ENCODE peak calls at places on chromosomes 12 and 14, in eight cellular contexts. One of them, this sample, is unnamed.

GRCh38 chr12:6306151-6306550 is 4.3 kb upstream of the PLEKHG6 start:
- DNase-seq in DMS53: no peak
- DNase-seq in fibroblast of pulmonary artery: no peak
- DNase-seq in glutamatergic neuron: no peak
- DNase-seq in activated CD4-positive, alpha-beta memory T cell treated with anti-CD3 and anti-CD28 coated beads for 36 hours: no peak
- DNase-seq in midbrain: no peak
- DNase-seq in T1000: no peak
- DNase-seq in NCI-H1417: no peak
- DNase-seq in this sample: no peak

GRCh38 chr12:69099201-69099837 is 140.1 kb upstream of the CPSF6 start:
- DNase-seq in DMS53: no peak
- DNase-seq in fibroblast of pulmonary artery: peak; percentile 31
- DNase-seq in glutamatergic neuron: no peak
- DNase-seq in activated CD4-positive, alpha-beta memory T cell treated with anti-CD3 and anti-CD28 coated beads for 36 hours: no peak
- DNase-seq in midbrain: no peak
- DNase-seq in T1000: no peak
- DNase-seq in NCI-H1417: no peak
- DNase-seq in this sample: no peak

GRCh38 chr14:54702014-54702491 is 135.1 kb downstream of the SAMD4A start:
- DNase-seq in DMS53: no peak
- DNase-seq in fibroblast of pulmonary artery: no peak
- DNase-seq in glutamatergic neuron: no peak
- DNase-seq in activated CD4-positive, alpha-beta memory T cell treated with anti-CD3 and anti-CD28 coated beads for 36 hours: no peak
- DNase-seq in midbrain: no peak
- DNase-seq in T1000: no peak
- DNase-seq in NCI-H1417: no peak
- DNase-seq in this sample: no peak

GRCh38 chr14:101006008-101006407 is 102.5 kb upstream of the RTL1 start:
- DNase-seq in DMS53: no peak
- DNase-seq in fibroblast of pulmonary artery: no peak
- DNase-seq in glutamatergic neuron: no peak
- DNase-seq in activated CD4-positive, alpha-beta memory T cell treated with anti-CD3 and anti-CD28 coated beads for 36 hours: no peak
- DNase-seq in midbrain: peak; percentile 11
- DNase-seq in T1000: no peak
- DNase-seq in NCI-H1417: no peak
- DNase-seq in this sample: no peak

GRCh38 chr14:72617391-72618011 is 276.4 kb downstream of the DPF3 start:
- DNase-seq in DMS53: no peak
- DNase-seq in fibroblast of pulmonary artery: no peak
- DNase-seq in glutamatergic neuron: no peak
- DNase-seq in activated CD4-positive, alpha-beta memory T cell treated with anti-CD3 and anti-CD28 coated beads for 36 hours: no peak
- DNase-seq in midbrain: peak; percentile 3
- DNase-seq in T1000: no peak
- DNase-seq in NCI-H1417: no peak
- DNase-seq in this sample: no peak

GRCh38 chr12:90234455-90234854 is 525.8 kb upstream of the ATP2B1 start:
- DNase-seq in DMS53: no peak
- DNase-seq in fibroblast of pulmonary artery: peak; percentile 20
- DNase-seq in glutamatergic neuron: peak; percentile 10
- DNase-seq in activated CD4-positive, alpha-beta memory T cell treated with anti-CD3 and anti-CD28 coated beads for 36 hours: no peak
- DNase-seq in midbrain: no peak
- DNase-seq in T1000: no peak
- DNase-seq in NCI-H1417: no peak
- DNase-seq in this sample: no peak

GRCh38 chr12:103680591-103681065 is 93.6 kb downstream of the STAB2 start:
- DNase-seq in DMS53: peak; percentile 76
- DNase-seq in fibroblast of pulmonary artery: peak; percentile 21
- DNase-seq in glutamatergic neuron: no peak
- DNase-seq in activated CD4-positive, alpha-beta memory T cell treated with anti-CD3 and anti-CD28 coated beads for 36 hours: peak; percentile 17
- DNase-seq in midbrain: no peak
- DNase-seq in T1000: no peak
- DNase-seq in NCI-H1417: no peak
- DNase-seq in this sample: no peak

GRCh38 chr12:11650279-11650696 is 814 bp downstream of the ETV6 start:
- DNase-seq in DMS53: no peak
- DNase-seq in fibroblast of pulmonary artery: no peak
- DNase-seq in glutamatergic neuron: peak; percentile 47
- DNase-seq in activated CD4-positive, alpha-beta memory T cell treated with anti-CD3 and anti-CD28 coated beads for 36 hours: no peak
- DNase-seq in midbrain: no peak
- DNase-seq in T1000: no peak
- DNase-seq in NCI-H1417: peak; percentile 66
- DNase-seq in this sample: no peak

GRCh38 chr14:74324945-74325361 is 22.2 kb upstream of the ABCD4 start:
- DNase-seq in DMS53: peak; percentile 50
- DNase-seq in fibroblast of pulmonary artery: peak; percentile 58
- DNase-seq in glutamatergic neuron: no peak
- DNase-seq in activated CD4-positive, alpha-beta memory T cell treated with anti-CD3 and anti-CD28 coated beads for 36 hours: no peak
- DNase-seq in midbrain: peak; percentile 0
- DNase-seq in T1000: no peak
- DNase-seq in NCI-H1417: no peak
- DNase-seq in this sample: peak; percentile 0

GRCh38 chr12:93274937-93275336 is 102.8 kb upstream of the NUDT4 start:
- DNase-seq in DMS53: no peak
- DNase-seq in fibroblast of pulmonary artery: no peak
- DNase-seq in glutamatergic neuron: no peak
- DNase-seq in activated CD4-positive, alpha-beta memory T cell treated with anti-CD3 and anti-CD28 coated beads for 36 hours: no peak
- DNase-seq in midbrain: no peak
- DNase-seq in T1000: no peak
- DNase-seq in NCI-H1417: no peak
- DNase-seq in this sample: no peak

GRCh38 chr14:90552465-90553297 is 155.9 kb downstream of the CALM1 start:
- DNase-seq in DMS53: no peak
- DNase-seq in fibroblast of pulmonary artery: no peak
- DNase-seq in glutamatergic neuron: no peak
- DNase-seq in activated CD4-positive, alpha-beta memory T cell treated with anti-CD3 and anti-CD28 coated beads for 36 hours: no peak
- DNase-seq in midbrain: no peak
- DNase-seq in T1000: no peak
- DNase-seq in NCI-H1417: no peak
- DNase-seq in this sample: no peak

GRCh38 chr14:74488788-74489397 is 4.2 kb downstream of the NPC2 start:
- DNase-seq in DMS53: no peak
- DNase-seq in fibroblast of pulmonary artery: peak; percentile 72
- DNase-seq in glutamatergic neuron: no peak
- DNase-seq in activated CD4-positive, alpha-beta memory T cell treated with anti-CD3 and anti-CD28 coated beads for 36 hours: no peak
- DNase-seq in midbrain: no peak
- DNase-seq in T1000: no peak
- DNase-seq in NCI-H1417: no peak
- DNase-seq in this sample: no peak

GRCh38 chr12:1842183-1842904 is 22.0 kb downstream of the LRTM2 start:
- DNase-seq in DMS53: no peak
- DNase-seq in fibroblast of pulmonary artery: no peak
- DNase-seq in glutamatergic neuron: peak; percentile 15
- DNase-seq in activated CD4-positive, alpha-beta memory T cell treated with anti-CD3 and anti-CD28 coated beads for 36 hours: no peak
- DNase-seq in midbrain: no peak
- DNase-seq in T1000: no peak
- DNase-seq in NCI-H1417: no peak
- DNase-seq in this sample: no peak

GRCh38 chr12:57240926-57241555 is 9.9 kb downstream of the STAC3 start:
- DNase-seq in DMS53: peak; percentile 87
- DNase-seq in fibroblast of pulmonary artery: no peak
- DNase-seq in glutamatergic neuron: peak; percentile 79
- DNase-seq in activated CD4-positive, alpha-beta memory T cell treated with anti-CD3 and anti-CD28 coated beads for 36 hours: no peak
- DNase-seq in midbrain: no peak
- DNase-seq in T1000: no peak
- DNase-seq in NCI-H1417: peak; percentile 73
- DNase-seq in this sample: no peak

GRCh38 chr12:97177482-97177881 is 270.4 kb downstream of the NEDD1 start:
- DNase-seq in DMS53: no peak
- DNase-seq in fibroblast of pulmonary artery: no peak
- DNase-seq in glutamatergic neuron: no peak
- DNase-seq in activated CD4-positive, alpha-beta memory T cell treated with anti-CD3 and anti-CD28 coated beads for 36 hours: no peak
- DNase-seq in midbrain: no peak
- DNase-seq in T1000: peak; percentile 84
- DNase-seq in NCI-H1417: no peak
- DNase-seq in this sample: no peak